ENCODE peak calls at places on chromosomes 2 and 18, in eight cellular contexts. K is tibial artery; I is aorta; W is body of pancreas; L is endodermal cell; R is bronchial epithelial cell; S is CD8-positive, alpha-beta memory T cell; Q is CD8-positive, alpha-beta T cell. N is an unnamed sample.

GRCh38 chr2:180962727-180963312 is 17.6 kb upstream of the UBE2E3 start:
- DNase-seq in S (no peak), R (peak; percentile 92), L (no peak), I (no peak), W (no peak), K (no peak), Q (no peak), N (no peak)

GRCh38 chr2:63009490-63009889 is 41.1 kb upstream of the OTX1 start:
- DNase-seq in L (no peak), K (no peak), I (no peak), Q (no peak), W (no peak), R (no peak), S (no peak), N (no peak)

GRCh38 chr2:100482741-100483140 is 12.5 kb downstream of the NMS start:
- DNase-seq in R (no peak), W (no peak), I (no peak), L (peak; percentile 70), S (no peak), K (no peak), Q (no peak), N (no peak)

GRCh38 chr2:14082640-14083039 is 549.9 kb upstream of the LRATD1 start:
- DNase-seq in L (peak; percentile 54), Q (no peak), W (no peak), K (no peak), R (no peak), I (peak; percentile 40), S (no peak), N (no peak)

GRCh38 chr2:33518929-33519328 is 42.5 kb downstream of the RASGRP3 start:
- DNase-seq in L (no peak), R (peak; percentile 86), K (no peak), I (no peak), S (no peak), W (no peak), Q (no peak), N (no peak)

GRCh38 chr18:36247036-36247435 is 50.5 kb upstream of the FHOD3 start:
- DNase-seq in L (peak; percentile 54), R (no peak), Q (no peak), I (no peak), W (no peak), K (no peak), S (no peak), N (no peak)

GRCh38 chr2:229943770-229944449 is 21.6 kb downstream of the FBXO36 start:
- DNase-seq in R (no peak), W (no peak), L (no peak), Q (no peak), S (no peak), K (no peak), I (no peak), N (no peak)

GRCh38 chr2:171598713-171599319 is 76.5 kb downstream of the CYBRD1 start:
- DNase-seq in K (no peak), L (peak; percentile 63), Q (peak; percentile 43), I (no peak), W (peak; percentile 59), S (peak; percentile 18), R (peak; percentile 70), N (peak; percentile 46)

GRCh38 chr2:84486436-84487115 is 27.5 kb upstream of the SUCLG1 start:
- DNase-seq in W (peak; percentile 88), R (no peak), L (no peak), Q (no peak), K (no peak), I (no peak), S (no peak), N (peak; percentile 87)

GRCh38 chr2:96815326-96816126 is 542 bp upstream of the CNNM3 start:
- DNase-seq in S (no peak), Q (no peak), R (peak; percentile 25), I (no peak), L (peak; percentile 63), K (peak; percentile 42), W (no peak), N (peak; percentile 45)

GRCh38 chr2:217277646-217278048 is 417.8 kb upstream of the TNP1 start:
- DNase-seq in Q (no peak), S (no peak), W (no peak), R (peak; percentile 78), L (no peak), I (peak; percentile 74), K (no peak), N (no peak)

GRCh38 chr2:97660775-97661417 is 2.9 kb downstream of the ACTR1B start:
- DNase-seq in R (no peak), S (no peak), L (no peak), I (no peak), Q (no peak), K (no peak), W (no peak), N (no peak)

GRCh38 chr2:31227110-31227509 is 6.8 kb upstream of the EHD3 start:
- DNase-seq in K (no peak), W (no peak), I (no peak), L (peak; percentile 35), S (no peak), Q (no peak), R (peak; percentile 37), N (no peak)

GRCh38 chr18:31499157-31499524 is 1.2 kb downstream of the DSG2 start:
- DNase-seq in Q (no peak), I (no peak), W (no peak), L (no peak), R (peak; percentile 38), K (no peak), S (no peak), N (no peak)

GRCh38 chr2:238143239-238143951 is 4.9 kb downstream of the KLHL30 start:
- DNase-seq in L (no peak), Q (no peak), K (peak; percentile 48), S (no peak), R (peak; percentile 70), W (no peak), I (peak; percentile 90), N (no peak)

GRCh38 chr18:24810561-24810960 is 350.1 kb downstream of the HRH4 start:
- DNase-seq in W (no peak), I (no peak), R (no peak), K (no peak), Q (no peak), L (no peak), S (no peak), N (peak; percentile 84)

GRCh38 chr18:35143615-35144596 is 96.9 kb upstream of the ZNF397 start:
- DNase-seq in I (no peak), Q (peak; percentile 37), R (peak; percentile 55), W (peak; percentile 80), S (peak; percentile 8), K (peak; percentile 40), L (peak; percentile 83), N (peak; percentile 64)

GRCh38 chr2:120419073-120419472 is 73.1 kb downstream of the INHBB start:
- DNase-seq in L (peak; percentile 42), Q (no peak), S (no peak), W (peak; percentile 60), R (no peak), K (peak; percentile 13), I (peak; percentile 74), N (no peak)

GRCh38 chr2:75547345-75548035 is 13.2 kb downstream of the EVA1A start:
- DNase-seq in L (peak; percentile 18), S (no peak), K (no peak), W (no peak), R (peak; percentile 11), Q (no peak), I (no peak), N (no peak)

GRCh38 chr2:70190086-70190412 is 770 bp downstream of the C2orf42 start:
- DNase-seq in L (peak; percentile 65), R (no peak), S (no peak), Q (no peak), W (peak; percentile 9), I (no peak), K (no peak), N (peak; percentile 28)

DNA sequence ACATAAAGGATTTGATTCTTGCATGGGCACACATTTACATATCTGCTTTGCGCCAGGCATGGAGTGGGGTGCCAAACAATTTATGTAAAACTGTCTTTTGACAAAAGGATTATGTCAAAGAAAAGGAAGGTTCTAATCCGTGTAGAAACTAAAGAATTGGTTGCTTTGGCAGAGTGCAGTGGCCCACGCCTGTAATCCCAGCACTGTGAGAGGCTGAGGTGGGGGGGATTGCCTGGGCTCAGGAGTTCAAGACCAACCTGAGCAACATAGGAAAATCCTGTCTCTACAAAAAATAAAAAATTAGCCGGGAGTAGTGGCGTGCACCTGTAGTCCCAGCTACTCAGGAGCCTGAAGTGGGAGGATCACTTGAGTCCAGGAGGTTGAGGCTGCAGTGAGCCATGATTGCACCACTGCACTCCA is 1.1 kb upstream of the MTERF4 start:
- DNase-seq in L (peak; percentile 30), S (no peak), Q (no peak), R (no peak), K (no peak), W (no peak), I (no peak), N (no peak)
- H3K27me3 ChIP-seq in L (no peaks in the 10 kb centered on the region), S (no peaks in the 10 kb centered on the region), Q (no peaks in the 10 kb centered on the region), R (no peaks in the 10 kb centered on the region), K (no peaks in the 10 kb centered on the region), W (no peaks in the 10 kb centered on the region), I (no peaks in the 10 kb centered on the region), N (no peaks in the 10 kb centered on the region)

GRCh38 chr2:110720547-110720946 is 11.8 kb upstream of the ACOXL start:
- DNase-seq in I (no peak), K (no peak), W (no peak), L (no peak), R (no peak), Q (no peak), S (no peak), N (no peak)
- H3K27me3 ChIP-seq in I (no peaks in the 10 kb centered on the region), K (no peaks in the 10 kb centered on the region), W (no peaks in the 10 kb centered on the region), L (no peaks in the 10 kb centered on the region), R (no peaks in the 10 kb centered on the region), Q (no peaks in the 10 kb centered on the region), S (no peaks in the 10 kb centered on the region), N (no peaks in the 10 kb centered on the region)

GRCh38 chr2:23954325-23955014 is 14.2 kb downstream of the UBXN2A start:
- DNase-seq in I (no peak), W (no peak), L (no peak), S (no peak), R (no peak), K (no peak), Q (no peak), N (no peak)

DNA sequence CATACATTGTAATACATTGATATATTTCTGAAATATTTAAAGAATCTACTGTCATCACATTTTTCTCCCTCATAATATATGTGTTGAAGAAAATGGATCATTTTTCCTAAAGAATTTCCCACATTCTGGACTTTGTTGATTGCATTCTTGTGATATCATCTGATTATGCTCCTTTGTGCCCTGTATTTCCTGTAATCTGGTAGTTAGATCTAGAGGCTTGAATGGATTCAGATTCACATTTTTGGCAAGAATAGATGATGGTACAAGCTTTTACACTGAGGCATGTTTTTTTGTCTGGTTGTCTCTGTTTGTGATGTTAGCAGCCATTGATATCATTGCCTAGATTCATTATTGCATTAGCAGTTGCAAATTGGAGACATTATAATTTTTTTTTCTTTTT is 13.4 kb downstream of the UBXN2A start:
- DNase-seq in R (no peak), L (no peak), Q (no peak), I (no peak), W (no peak), S (no peak), K (no peak), N (no peak)
- H3K27me3 ChIP-seq in R (no peaks in the 10 kb centered on the region), L (no peaks in the 10 kb centered on the region), Q (no peaks in the 10 kb centered on the region), I (no peaks in the 10 kb centered on the region), W (no peaks in the 10 kb centered on the region), S (no peaks in the 10 kb centered on the region), K (no peaks in the 10 kb centered on the region), N (no peaks in the 10 kb centered on the region)

DNA sequence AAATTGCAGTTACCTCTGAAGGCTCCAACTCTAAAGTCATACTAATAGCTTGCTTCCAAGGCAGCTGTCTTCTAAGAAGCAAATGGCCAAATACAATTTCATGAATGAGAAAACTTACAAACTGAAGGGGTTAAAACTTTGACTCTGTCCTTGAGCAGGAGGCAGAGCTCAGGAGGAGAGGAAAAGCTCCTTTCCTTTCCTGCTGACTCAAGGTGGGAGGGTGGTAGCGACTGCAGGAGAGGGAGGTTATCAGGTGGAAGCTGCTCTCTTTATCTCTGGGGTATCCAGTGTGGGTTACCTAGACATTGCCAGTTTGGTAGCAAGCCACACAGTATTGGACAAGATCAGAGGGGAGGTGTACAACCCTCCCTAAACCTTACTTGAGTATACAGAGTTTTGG is 2.7 kb upstream of the EFEMP1 start:
- DNase-seq in I (no peak), Q (no peak), L (peak; percentile 59), R (no peak), K (no peak), W (no peak), S (no peak), N (no peak)
- H3K27me3 ChIP-seq in I (no peaks in the 10 kb centered on the region), Q (peaks cover 3% of the 10 kb centered on the region), L (peaks cover 45% of the 10 kb centered on the region), R (no peaks in the 10 kb centered on the region), K (no peaks in the 10 kb centered on the region), W (no peaks in the 10 kb centered on the region), S (no peaks in the 10 kb centered on the region), N (peaks cover 15% of the 10 kb centered on the region)